ENCODE peak calls at places on chromosome 15, in four cellular contexts. E is GM10248, N is kidney, F is spleen. D is an unnamed sample.

GRCh38 chr15:55695432-55695831 is 47.5 kb downstream of the PRTG start:
- DNase-seq in E (no peak), N (no peak), F (no peak), D (no peak)

GRCh38 chr15:66139816-66140215 is 113.7 kb downstream of the MEGF11 start:
- DNase-seq in E (no peak), N (no peak), F (no peak), D (no peak)

GRCh38 chr15:78420220-78420619 is 17.8 kb upstream of the IREB2 start:
- DNase-seq in E (no peak), N (no peak), F (no peak), D (no peak)

GRCh38 chr15:46312133-46312740 is 677.4 kb downstream of the SQOR start:
- DNase-seq in E (peak; percentile 25), N (no peak), F (no peak), D (peak; percentile 42)

GRCh38 chr15:51076898-51077564 is 17.7 kb downstream of the TNFAIP8L3 start:
- DNase-seq in E (peak; percentile 58), N (peak; percentile 79), F (peak; percentile 91), D (peak; percentile 70)

GRCh38 chr15:68821190-68821897 is 649 bp upstream of the ANP32A start:
- DNase-seq in E (no peak), N (no peak), F (no peak), D (peak; percentile 4)

GRCh38 chr15:22253676-22254408 is 173.5 kb downstream of the OR4M2 start:
- DNase-seq in E (peak; percentile 69), N (no peak), F (no peak), D (peak; percentile 76)

GRCh38 chr15:38088971-38089370 is 154.5 kb downstream of the TMCO5A start:
- DNase-seq in E (no peak), N (no peak), F (no peak), D (no peak)

GRCh38 chr15:90871716-90872480 is 3.5 kb downstream of the FURIN start:
- DNase-seq in E (peak; percentile 41), N (no peak), F (peak; percentile 88), D (peak; percentile 56)

GRCh38 chr15:40006003-40006402 is 33.0 kb downstream of the SRP14 start:
- DNase-seq in E (no peak), N (no peak), F (no peak), D (no peak)

GRCh38 chr15:78684645-78685044 is 43.6 kb upstream of the CHRNB4 start:
- DNase-seq in E (no peak), N (no peak), F (no peak), D (no peak)

GRCh38 chr15:32098033-32098432 is 67.7 kb downstream of the CHRNA7 start:
- DNase-seq in E (no peak), N (no peak), F (no peak), D (no peak)

GRCh38 chr15:72486144-72486543 is 12.0 kb downstream of the ARIH1 start:
- DNase-seq in E (no peak), N (no peak), F (no peak), D (no peak)

GRCh38 chr15:27623149-27623548 is 476.0 kb downstream of the OCA2 start:
- DNase-seq in E (no peak), N (no peak), F (no peak), D (no peak)

GRCh38 chr15:69897471-69898237 is 200.1 kb downstream of the TLE3 start:
- DNase-seq in E (no peak), N (no peak), F (no peak), D (no peak)

DNA sequence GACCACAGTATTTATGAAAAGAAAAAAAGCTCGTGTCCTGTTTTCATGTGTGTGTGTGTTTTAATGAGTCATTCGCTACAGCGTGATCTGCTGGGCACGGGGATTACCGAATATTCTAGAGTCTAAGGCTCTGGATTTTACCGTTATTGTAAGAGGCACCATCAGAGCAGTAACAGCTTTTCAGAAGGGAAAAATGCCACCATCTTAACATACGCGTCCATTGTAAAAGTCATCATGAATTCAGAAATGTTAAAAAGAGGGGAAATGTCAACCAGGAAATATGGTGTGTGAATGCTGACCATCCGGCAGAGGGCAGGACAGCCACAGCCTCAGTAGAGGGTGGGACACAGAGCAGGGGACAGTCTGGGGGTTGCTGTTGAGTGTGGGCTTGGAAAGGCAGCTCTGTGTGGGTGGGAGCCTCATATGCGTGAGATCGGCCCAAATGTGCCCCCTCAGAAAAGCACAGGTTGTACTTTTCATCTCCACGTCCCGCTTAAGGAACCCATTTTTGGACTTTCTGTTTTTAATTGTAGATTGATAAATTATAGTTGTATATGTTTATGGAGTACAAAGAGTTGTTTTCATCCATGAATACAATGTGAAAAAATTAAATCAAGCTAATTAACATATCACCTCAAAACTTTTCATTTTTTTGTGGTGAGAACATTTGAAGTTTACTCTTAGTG is 69.6 kb downstream of the ASB7 start:
- DNase-seq in E (peak; percentile 48), N (no peak), F (peak; percentile 32), D (peak; percentile 70)
- TF ChIP-seq CTCF in E (peak; percentile 59), N (peak; percentile 45), F (peak; percentile 18), D (peak; percentile 28)

GRCh38 chr15:62809106-62809967 is 233.2 kb upstream of the TPM1 start:
- DNase-seq in E (no peak), N (no peak), F (no peak), D (no peak)

GRCh38 chr15:62803856-62804400 is 238.6 kb upstream of the TPM1 start:
- DNase-seq in E (no peak), N (no peak), F (no peak), D (no peak)

GRCh38 chr15:62809968-62810260 is 232.6 kb upstream of the TPM1 start:
- DNase-seq in E (no peak), N (no peak), F (no peak), D (no peak)

GRCh38 chr15:62805502-62805901 is 237.0 kb upstream of the TPM1 start:
- DNase-seq in E (no peak), N (no peak), F (no peak), D (no peak)

DNA sequence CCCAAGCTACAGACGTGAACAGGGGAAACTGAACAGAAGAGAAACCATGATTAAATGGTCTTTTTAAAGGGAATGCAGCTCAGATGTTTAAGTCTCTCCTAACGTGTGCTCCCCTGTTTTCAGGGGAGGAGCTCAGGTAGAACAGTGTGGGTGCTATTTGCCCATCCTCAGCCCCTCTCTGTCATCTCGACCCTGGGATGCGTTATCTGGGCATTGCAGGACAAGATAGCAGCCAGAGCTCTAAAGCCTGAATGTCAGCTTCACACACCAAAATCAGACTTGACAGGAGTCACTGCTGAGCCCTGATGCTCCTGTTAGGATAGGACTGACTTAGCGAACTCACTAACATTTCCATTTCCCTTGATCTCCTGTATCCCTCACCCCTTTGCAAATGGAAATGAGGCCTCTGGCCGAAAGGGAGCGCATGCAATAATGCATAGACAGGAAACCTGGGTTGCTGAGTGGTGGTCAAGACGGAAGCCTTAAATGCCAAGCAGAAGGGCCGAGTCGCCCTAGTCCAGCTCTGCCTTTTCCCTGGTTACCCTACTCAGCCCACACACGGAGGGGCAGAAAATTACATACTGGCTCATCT is 234.9 kb upstream of the TPM1 start:
- DNase-seq in E (no peak), N (no peak), F (no peak), D (no peak)
- TF ChIP-seq CTCF in E (no peak), N (no peak), F (no peak), D (no peak)

DNA sequence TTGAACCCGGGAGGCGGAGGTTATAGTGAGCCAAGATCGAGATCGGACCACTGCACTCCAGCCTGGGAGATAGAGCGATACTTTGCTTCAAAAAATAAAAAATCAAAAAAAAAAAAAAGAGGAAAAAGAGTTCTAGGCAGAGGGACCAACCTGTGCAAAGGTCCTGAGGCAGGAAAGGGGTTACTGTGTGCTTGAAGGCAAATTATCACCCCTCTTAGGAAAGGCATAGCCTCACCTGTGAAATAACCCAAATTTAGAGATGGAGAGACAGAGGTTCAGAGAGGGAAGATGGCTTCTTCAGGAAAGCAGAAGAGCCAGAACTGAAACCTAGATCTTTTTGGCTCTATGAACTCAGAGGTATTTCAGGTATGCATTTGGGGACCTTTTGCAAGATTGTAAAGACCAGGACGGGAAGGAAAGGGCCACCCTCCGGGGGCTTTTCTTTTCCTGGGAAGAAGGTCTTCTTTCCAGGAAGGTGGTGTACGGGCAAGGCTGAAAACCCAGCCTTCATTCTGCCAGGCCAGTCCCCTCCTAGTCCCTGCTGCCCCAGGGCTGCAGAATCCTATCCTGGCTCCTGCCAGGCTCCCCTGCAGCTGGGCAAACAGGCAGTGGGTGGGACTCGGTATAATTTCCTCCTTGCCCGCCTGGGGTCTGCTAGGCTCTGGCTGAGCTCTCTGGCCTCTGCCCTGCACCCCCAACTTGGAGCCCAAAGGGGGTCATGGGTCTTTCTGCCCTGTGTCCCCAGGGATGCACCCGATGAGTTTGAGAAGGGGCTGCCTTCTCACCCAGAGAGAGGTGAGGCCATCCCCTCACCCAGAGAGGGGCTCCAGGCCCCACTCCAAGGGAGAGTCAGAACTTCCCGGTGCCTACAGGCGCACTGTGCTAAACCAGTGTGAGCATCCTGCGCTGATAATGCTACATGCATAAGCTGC is 14.4 kb upstream of the CSK start:
- DNase-seq in E (no peak), N (no peak), F (no peak), D (no peak)
- TF ChIP-seq CTCF in E (no peak), N (no peak), F (no peak), D (no peak)

GRCh38 chr15:101017041-101017754 is 98.0 kb downstream of the LRRK1 start:
- DNase-seq in E (no peak), N (peak; percentile 42), F (peak; percentile 64), D (no peak)
- TF ChIP-seq CTCF in E (no peak), N (no peak), F (no peak), D (peak; percentile 8)

DNA sequence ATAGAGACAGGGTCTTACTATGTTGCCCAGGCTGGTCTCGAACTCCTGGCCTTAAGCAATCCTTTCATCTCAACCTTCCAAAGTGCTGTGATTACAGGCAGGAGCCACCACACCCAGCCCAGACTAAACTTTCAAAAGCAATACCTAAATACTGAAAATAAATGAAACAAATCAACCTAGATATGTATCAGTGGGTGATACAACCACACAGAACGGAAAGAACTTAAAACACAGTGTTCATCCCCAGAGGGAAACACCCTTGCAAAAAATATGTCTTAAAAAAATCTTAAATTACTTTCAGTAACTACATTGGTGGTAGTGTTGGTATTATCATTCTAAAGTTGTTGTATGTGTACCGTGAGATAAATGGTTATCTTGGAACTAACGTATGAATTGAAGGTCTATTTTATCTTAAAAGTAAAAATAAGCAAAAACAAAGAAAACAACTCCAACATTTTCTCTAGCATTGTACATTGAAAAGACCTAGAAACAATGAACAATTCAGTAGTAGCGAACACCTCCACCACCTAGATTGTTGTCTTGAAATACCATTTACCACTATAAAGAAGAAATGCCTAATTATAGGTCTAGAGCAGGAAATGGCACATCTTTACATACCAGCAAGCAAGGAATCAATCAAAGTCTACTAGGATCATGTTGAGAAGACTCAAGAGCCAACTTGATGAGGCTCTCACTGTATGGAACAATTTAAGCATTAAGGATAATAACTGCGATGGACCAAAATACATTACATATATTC is 24.7 kb downstream of the SLTM start:
- DNase-seq in E (no peak), N (no peak), F (no peak), D (no peak)
- TF ChIP-seq CTCF in E (no peak), N (no peak), F (no peak), D (no peak)